ENCODE peak calls at places on chromosomes 4 and X, in nine cellular contexts. T is H1, U is left ventricle myocardium inferior, A is heart left ventricle, X is breast epithelium, K is fibroblast of lung, R is thyroid gland, D is tibial artery, N is pancreas. B is an unnamed sample. For H3K9me3, the result is how much of the 10 kb centered on the place peaks cover.

GRCh38 chr4:70623301-70623700 is 5.2 kb upstream of the ENAM start:
- DNase-seq in T (no peak), U (no peak), A (no peak), X (no peak), K (no peak), R (no peak), D (no peak), N (no peak), B (no peak)

GRCh38 chrX:56268888-56269287 is 36.7 kb downstream of the KLF8 start:
- DNase-seq in T (no peak), U (no peak), A (no peak), X (no peak), K (no peak), R (no peak), D (no peak), N (no peak), B (no peak)

GRCh38 chr4:103032575-103032974 is 13.1 kb upstream of the SLC9B1 start:
- DNase-seq in T (no peak), U (no peak), A (no peak), X (no peak), K (peak), R (peak), D (no peak), N (peak), B (peak)

GRCh38 chrX:73916931-73917657 is 354.1 kb downstream of the CHIC1 start:
- DNase-seq in T (no peak), U (no peak), A (no peak), X (no peak), K (peak), R (no peak), D (no peak), N (no peak), B (no peak)

GRCh38 chr4:47654972-47655693 is 170.1 kb downstream of the ATP10D start:
- DNase-seq in T (no peak), U (no peak), A (no peak), X (no peak), K (no peak), R (no peak), D (no peak), N (no peak), B (no peak)

GRCh38 chrX:22968494-22968893 is 31.3 kb upstream of the DDX53 start:
- DNase-seq in T (no peak), U (no peak), A (no peak), X (no peak), K (no peak), R (no peak), D (no peak), N (no peak), B (no peak)

GRCh38 chrX:43717161-43717560 is 61.1 kb downstream of the MAOA start:
- DNase-seq in T (no peak), U (no peak), A (no peak), X (no peak), K (no peak), R (no peak), D (no peak), N (no peak), B (no peak)

GRCh38 chrX:20530319-20530979 is 263.7 kb upstream of the RPS6KA3 start:
- DNase-seq in T (peak), U (no peak), A (no peak), X (peak), K (peak), R (peak), D (peak), N (peak), B (peak)

GRCh38 chr4:147340547-147341225 is 140.2 kb upstream of the EDNRA start:
- DNase-seq in T (no peak), U (no peak), A (no peak), X (no peak), K (no peak), R (no peak), D (no peak), N (no peak), B (peak)

GRCh38 chr4:84379881-84380618 is 119.0 kb downstream of the NKX6-1 start:
- DNase-seq in T (no peak), U (no peak), A (no peak), X (no peak), K (peak), R (no peak), D (no peak), N (no peak), B (no peak)

GRCh38 chrX:144681501-144681900 is 565.8 kb upstream of the SPANXN1 start:
- DNase-seq in T (no peak), U (no peak), A (no peak), X (no peak), K (no peak), R (no peak), D (no peak), N (no peak), B (no peak)

GRCh38 chr4:183431614-183432013 is 12.8 kb upstream of the CDKN2AIP start:
- DNase-seq in T (no peak), U (no peak), A (no peak), X (no peak), K (no peak), R (no peak), D (no peak), N (no peak), B (no peak)

GRCh38 chr4:183429489-183429888 is 14.9 kb upstream of the CDKN2AIP start:
- DNase-seq in T (no peak), U (no peak), A (no peak), X (no peak), K (no peak), R (no peak), D (no peak), N (no peak), B (no peak)

GRCh38 chr4:183430987-183431347 is 13.5 kb upstream of the CDKN2AIP start:
- DNase-seq in T (no peak), U (no peak), A (no peak), X (no peak), K (no peak), R (no peak), D (no peak), N (no peak), B (no peak)

GRCh38 chr4:183426507-183426906 is 17.9 kb upstream of the CDKN2AIP start:
- DNase-seq in T (no peak), U (no peak), A (no peak), X (no peak), K (no peak), R (no peak), D (no peak), N (no peak), B (no peak)

GRCh38 chr4:183430317-183430986 is 14.0 kb upstream of the CDKN2AIP start:
- DNase-seq in T (peak), U (no peak), A (no peak), X (no peak), K (no peak), R (no peak), D (no peak), N (no peak), B (no peak)
- TF ChIP-seq CTCF in T (no peak), U (no peak), A (no peak), X (no peak), K (no peak), R (no peak), D (no peak), N (no peak), B (no peak)

GRCh38 chr4:1250921-1251772 is 2.2 kb upstream of the CTBP1 start:
- DNase-seq in T (no peak), U (no peak), A (peak), X (no peak), K (no peak), R (no peak), D (no peak), N (peak), B (no peak)
- H3K9me3 ChIP-seq in T (under half), U (under half), A (under half), X (under half), K (under half), R (under half), D (under half), N (under half), B (under half)

GRCh38 chr4:121696641-121697461 is at the start of gene ANXA5:
- DNase-seq in T (peak), U (peak), A (peak), X (peak), K (peak), R (peak), D (peak), N (peak), B (peak)
- TF ChIP-seq CTCF in T (peak), U (peak), A (peak), X (no peak), K (peak), R (no peak), D (no peak), N (no peak), B (peak)

GRCh38 chrX:1226249-1226648 is 13.8 kb upstream of the CRLF2 start:
- DNase-seq in T (no peak), U (no peak), A (no peak), X (no peak), K (no peak), R (no peak), D (no peak), N (no peak), B (no peak)

GRCh38 chrX:1223253-1223621 is 10.8 kb upstream of the CRLF2 start:
- DNase-seq in T (no peak), U (no peak), A (no peak), X (no peak), K (no peak), R (no peak), D (no peak), N (no peak), B (no peak)

GRCh38 chrX:1221296-1221845 is 8.9 kb upstream of the CRLF2 start:
- DNase-seq in T (no peak), U (no peak), A (no peak), X (peak), K (no peak), R (no peak), D (no peak), N (no peak), B (no peak)

GRCh38 chrX:1224954-1225353 is 12.5 kb upstream of the CRLF2 start:
- DNase-seq in T (no peak), U (no peak), A (no peak), X (no peak), K (no peak), R (no peak), D (no peak), N (no peak), B (no peak)

DNA sequence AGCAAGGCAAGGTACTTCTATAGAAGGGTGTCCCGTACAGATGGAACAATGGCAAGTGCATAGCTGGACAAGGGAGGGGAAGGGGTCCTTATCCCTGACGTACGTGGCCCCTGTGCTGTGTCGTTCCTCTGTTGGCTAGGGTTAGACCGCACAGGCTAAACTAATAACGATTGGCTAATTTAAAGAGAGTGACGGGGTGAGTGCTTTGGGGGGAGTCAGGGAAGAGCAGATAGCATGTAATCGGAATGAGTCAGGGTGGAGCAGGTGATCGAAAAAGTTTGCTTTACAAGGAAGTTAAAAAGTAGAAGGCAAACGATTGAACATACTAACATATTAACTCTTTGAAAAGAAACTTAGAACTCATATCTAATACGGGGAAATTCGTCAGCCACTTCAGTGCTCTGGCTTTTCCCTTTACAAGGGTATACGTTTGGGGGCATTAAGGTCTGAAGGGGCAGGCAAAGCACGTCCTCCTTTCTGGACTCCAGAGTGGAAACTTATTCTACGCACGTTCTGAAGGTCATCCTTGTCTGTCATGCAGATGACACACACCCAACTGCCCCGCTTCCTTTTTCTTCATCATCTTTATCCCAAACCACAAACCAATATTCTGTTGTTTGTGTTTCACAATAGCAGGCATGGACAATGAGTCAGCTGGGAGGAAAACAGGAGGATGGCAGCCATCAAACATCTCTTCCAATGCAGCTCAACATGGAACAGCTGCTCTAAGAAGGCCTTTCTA is 10.2 kb upstream of the CRLF2 start:
- DNase-seq in T (no peak), U (no peak), A (no peak), X (no peak), K (no peak), R (no peak), D (no peak), N (no peak), B (no peak)
- H3K9me3 ChIP-seq in T (under half), U (under half), A (under half), X (under half), K (under half), R (under half), D (under half), N (under half), B (under half)

DNA sequence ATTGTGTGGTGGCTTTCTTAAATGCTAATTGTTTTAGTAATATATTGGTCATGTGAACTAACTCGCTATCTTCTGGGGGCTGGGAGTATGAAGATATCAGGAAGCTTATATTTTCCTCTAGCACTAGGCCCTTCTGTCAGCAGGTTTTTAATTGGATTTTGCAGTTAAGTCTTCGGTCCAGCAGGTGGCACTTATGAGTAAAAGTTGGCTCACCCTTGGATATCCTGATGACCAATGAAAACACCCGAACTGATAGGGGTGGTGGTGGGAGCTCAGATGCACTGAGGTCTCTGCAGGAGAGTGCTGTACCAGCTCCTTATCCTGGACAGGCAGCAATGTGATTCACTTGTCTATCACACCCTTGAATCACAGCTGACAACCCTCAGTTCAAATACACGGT is 1365.8 kb upstream of the DIAPH2 start:
- DNase-seq in T (no peak), U (no peak), A (no peak), X (no peak), K (no peak), R (no peak), D (no peak), N (no peak), B (no peak)
- TF ChIP-seq CTCF in T (peak), U (no peak), A (no peak), X (no peak), K (no peak), R (no peak), D (no peak), N (no peak), B (peak)

GRCh38 chr4:86300516-86300915 is 59.3 kb downstream of the MAPK10 start:
- DNase-seq in T (no peak), U (no peak), A (no peak), X (no peak), K (no peak), R (no peak), D (no peak), N (no peak), B (no peak)
- H3K9me3 ChIP-seq in T (under half), U (under half), A (under half), X (under half), K (under half), R (under half), D (under half), N (under half), B (under half)

GRCh38 chr4:180057198-180057821 is 2185.9 kb upstream of the TENM3 start:
- DNase-seq in T (no peak), U (no peak), A (no peak), X (no peak), K (peak), R (no peak), D (no peak), N (no peak), B (no peak)
- TF ChIP-seq CTCF in T (peak), U (no peak), A (no peak), X (no peak), K (no peak), R (no peak), D (no peak), N (no peak), B (peak)

GRCh38 chr4:186762865-186763264 is 39.2 kb upstream of the FAT1 start:
- DNase-seq in T (no peak), U (no peak), A (no peak), X (no peak), K (no peak), R (no peak), D (no peak), N (no peak), B (no peak)
- H3K9me3 ChIP-seq in T (under half), U (under half), A (under half), X (under half), K (under half), R (under half), D (under half), N (under half), B (under half)

GRCh38 chr4:3571921-3572320 is 39.7 kb upstream of the LRPAP1 start:
- DNase-seq in T (no peak), U (no peak), A (peak), X (no peak), K (no peak), R (no peak), D (no peak), N (no peak), B (no peak)

GRCh38 chr4:3573131-3573530 is 40.9 kb upstream of the LRPAP1 start:
- DNase-seq in T (no peak), U (no peak), A (peak), X (no peak), K (no peak), R (no peak), D (no peak), N (no peak), B (no peak)

GRCh38 chr4:3572363-3572762 is 40.1 kb upstream of the LRPAP1 start:
- DNase-seq in T (peak), U (no peak), A (peak), X (no peak), K (no peak), R (no peak), D (no peak), N (no peak), B (no peak)
- TF ChIP-seq CTCF in T (peak), U (no peak), A (no peak), X (no peak), K (no peak), R (no peak), D (no peak), N (no peak), B (no peak)

GRCh38 chrX:53561912-53562311 is 124.6 kb downstream of the HUWE1 start:
- DNase-seq in T (no peak), U (no peak), A (no peak), X (no peak), K (no peak), R (no peak), D (no peak), N (no peak), B (no peak)

GRCh38 chrX:53563324-53563723 is 123.2 kb downstream of the HUWE1 start:
- DNase-seq in T (no peak), U (no peak), A (no peak), X (no peak), K (no peak), R (no peak), D (no peak), N (no peak), B (no peak)

GRCh38 chrX:53556868-53557267 is 122.7 kb upstream of the HSD17B10 start:
- DNase-seq in T (no peak), U (no peak), A (no peak), X (no peak), K (no peak), R (no peak), D (no peak), N (no peak), B (no peak)

GRCh38 chrX:53558646-53559045 is 124.5 kb upstream of the HSD17B10 start:
- DNase-seq in T (no peak), U (no peak), A (no peak), X (no peak), K (no peak), R (no peak), D (no peak), N (no peak), B (no peak)
- H3K9me3 ChIP-seq in T (under half), U (under half), A (under half), X (under half), K (under half), R (under half), D (under half), N (under half), B (under half)